ENCODE peak calls at places on chromosomes 7 and 10, in six cellular contexts. One of them, this sample, is unnamed.

GRCh38 chr7:91759205-91759863 is 121.2 kb downstream of the MTERF1 start:
- DNase-seq in HS-5: no peak
- DNase-seq in activated T-cell treated with anti-CD3 and anti-CD28 coated beads, Interleukin-2, amount 50 U/mL, for 72 hours: no peak
- DNase-seq in fibroblast of villous mesenchyme: peak
- DNase-seq in left ventricle myocardium superior: no peak
- DNase-seq in right cardiac atrium: peak
- DNase-seq in this sample: no peak

GRCh38 chr7:309586-310228 is 19.7 kb downstream of the FOXL3 start:
- DNase-seq in activated T-cell treated with anti-CD3 and anti-CD28 coated beads, Interleukin-2, amount 50 U/mL, for 72 hours: no peak
- DNase-seq in HS-5: no peak
- DNase-seq in right cardiac atrium: no peak
- DNase-seq in left ventricle myocardium superior: no peak
- DNase-seq in fibroblast of villous mesenchyme: no peak
- DNase-seq in this sample: no peak

GRCh38 chr10:110681023-110681681 is 37.0 kb downstream of the RBM20 start:
- DNase-seq in fibroblast of villous mesenchyme: peak
- DNase-seq in HS-5: no peak
- DNase-seq in activated T-cell treated with anti-CD3 and anti-CD28 coated beads, Interleukin-2, amount 50 U/mL, for 72 hours: peak
- DNase-seq in left ventricle myocardium superior: peak
- DNase-seq in right cardiac atrium: peak
- DNase-seq in this sample: peak

GRCh38 chr7:40015790-40016296 is 65.8 kb downstream of the CDK13 start:
- DNase-seq in right cardiac atrium: no peak
- DNase-seq in HS-5: no peak
- DNase-seq in left ventricle myocardium superior: no peak
- DNase-seq in activated T-cell treated with anti-CD3 and anti-CD28 coated beads, Interleukin-2, amount 50 U/mL, for 72 hours: peak
- DNase-seq in fibroblast of villous mesenchyme: peak
- DNase-seq in this sample: peak

GRCh38 chr7:90968871-90969270 is 295.4 kb upstream of the FZD1 start:
- DNase-seq in HS-5: no peak
- DNase-seq in activated T-cell treated with anti-CD3 and anti-CD28 coated beads, Interleukin-2, amount 50 U/mL, for 72 hours: no peak
- DNase-seq in left ventricle myocardium superior: no peak
- DNase-seq in right cardiac atrium: no peak
- DNase-seq in fibroblast of villous mesenchyme: no peak
- DNase-seq in this sample: no peak

GRCh38 chr10:132841254-132841975 is 55.5 kb upstream of the NKX6-2 start:
- DNase-seq in HS-5: no peak
- DNase-seq in right cardiac atrium: no peak
- DNase-seq in fibroblast of villous mesenchyme: no peak
- DNase-seq in left ventricle myocardium superior: no peak
- DNase-seq in activated T-cell treated with anti-CD3 and anti-CD28 coated beads, Interleukin-2, amount 50 U/mL, for 72 hours: no peak
- DNase-seq in this sample: no peak

GRCh38 chr10:79111846-79112614 is 43.3 kb downstream of the ZMIZ1 start:
- DNase-seq in fibroblast of villous mesenchyme: no peak
- DNase-seq in HS-5: no peak
- DNase-seq in activated T-cell treated with anti-CD3 and anti-CD28 coated beads, Interleukin-2, amount 50 U/mL, for 72 hours: no peak
- DNase-seq in left ventricle myocardium superior: peak
- DNase-seq in right cardiac atrium: peak
- DNase-seq in this sample: no peak

GRCh38 chr7:54260868-54261475 is 281.2 kb upstream of the VSTM2A start:
- DNase-seq in HS-5: peak
- DNase-seq in right cardiac atrium: no peak
- DNase-seq in activated T-cell treated with anti-CD3 and anti-CD28 coated beads, Interleukin-2, amount 50 U/mL, for 72 hours: no peak
- DNase-seq in fibroblast of villous mesenchyme: peak
- DNase-seq in left ventricle myocardium superior: no peak
- DNase-seq in this sample: no peak

GRCh38 chr10:132414402-132415016 is 17.5 kb downstream of the PWWP2B start:
- DNase-seq in fibroblast of villous mesenchyme: no peak
- DNase-seq in activated T-cell treated with anti-CD3 and anti-CD28 coated beads, Interleukin-2, amount 50 U/mL, for 72 hours: no peak
- DNase-seq in right cardiac atrium: peak
- DNase-seq in left ventricle myocardium superior: no peak
- DNase-seq in HS-5: no peak
- DNase-seq in this sample: no peak

GRCh38 chr7:120700806-120701205 is 157.1 kb downstream of the TSPAN12 start:
- DNase-seq in right cardiac atrium: no peak
- DNase-seq in fibroblast of villous mesenchyme: no peak
- DNase-seq in activated T-cell treated with anti-CD3 and anti-CD28 coated beads, Interleukin-2, amount 50 U/mL, for 72 hours: no peak
- DNase-seq in HS-5: no peak
- DNase-seq in left ventricle myocardium superior: no peak
- DNase-seq in this sample: no peak

GRCh38 chr10:132293416-132294195 is 14.1 kb downstream of the STK32C start:
- DNase-seq in HS-5: no peak
- DNase-seq in activated T-cell treated with anti-CD3 and anti-CD28 coated beads, Interleukin-2, amount 50 U/mL, for 72 hours: no peak
- DNase-seq in right cardiac atrium: peak
- DNase-seq in fibroblast of villous mesenchyme: no peak
- DNase-seq in left ventricle myocardium superior: no peak
- DNase-seq in this sample: no peak

GRCh38 chr10:86360657-86361056 is 5.9 kb downstream of the GRID1 start:
- DNase-seq in HS-5: no peak
- DNase-seq in left ventricle myocardium superior: no peak
- DNase-seq in right cardiac atrium: no peak
- DNase-seq in fibroblast of villous mesenchyme: no peak
- DNase-seq in activated T-cell treated with anti-CD3 and anti-CD28 coated beads, Interleukin-2, amount 50 U/mL, for 72 hours: no peak
- DNase-seq in this sample: no peak

GRCh38 chr7:156012412-156012811 is 200.1 kb upstream of the SHH start:
- DNase-seq in right cardiac atrium: no peak
- DNase-seq in left ventricle myocardium superior: no peak
- DNase-seq in HS-5: no peak
- DNase-seq in activated T-cell treated with anti-CD3 and anti-CD28 coated beads, Interleukin-2, amount 50 U/mL, for 72 hours: no peak
- DNase-seq in fibroblast of villous mesenchyme: no peak
- DNase-seq in this sample: no peak

GRCh38 chr10:6416892-6417512 is 163.1 kb downstream of the PRKCQ start:
- DNase-seq in left ventricle myocardium superior: no peak
- DNase-seq in fibroblast of villous mesenchyme: peak
- DNase-seq in activated T-cell treated with anti-CD3 and anti-CD28 coated beads, Interleukin-2, amount 50 U/mL, for 72 hours: no peak
- DNase-seq in right cardiac atrium: no peak
- DNase-seq in HS-5: no peak
- DNase-seq in this sample: peak

GRCh38 chr7:47405921-47406765 is 175.8 kb downstream of the TNS3 start:
- DNase-seq in fibroblast of villous mesenchyme: peak
- DNase-seq in left ventricle myocardium superior: peak
- DNase-seq in right cardiac atrium: peak
- DNase-seq in HS-5: no peak
- DNase-seq in activated T-cell treated with anti-CD3 and anti-CD28 coated beads, Interleukin-2, amount 50 U/mL, for 72 hours: no peak
- DNase-seq in this sample: peak

GRCh38 chr7:73703985-73704639 is 15.4 kb downstream of the STX1A start:
- DNase-seq in HS-5: no peak
- DNase-seq in right cardiac atrium: peak
- DNase-seq in left ventricle myocardium superior: peak
- DNase-seq in fibroblast of villous mesenchyme: peak
- DNase-seq in activated T-cell treated with anti-CD3 and anti-CD28 coated beads, Interleukin-2, amount 50 U/mL, for 72 hours: peak
- DNase-seq in this sample: no peak

GRCh38 chr10:91340613-91341362 is 69.4 kb upstream of the HECTD2 start:
- DNase-seq in HS-5: peak
- DNase-seq in right cardiac atrium: peak
- DNase-seq in activated T-cell treated with anti-CD3 and anti-CD28 coated beads, Interleukin-2, amount 50 U/mL, for 72 hours: no peak
- DNase-seq in fibroblast of villous mesenchyme: peak
- DNase-seq in left ventricle myocardium superior: no peak
- DNase-seq in this sample: peak

GRCh38 chr10:44801383-44802327 is 109.5 kb upstream of the TMEM72 start:
- DNase-seq in fibroblast of villous mesenchyme: peak
- DNase-seq in activated T-cell treated with anti-CD3 and anti-CD28 coated beads, Interleukin-2, amount 50 U/mL, for 72 hours: no peak
- DNase-seq in HS-5: peak
- DNase-seq in left ventricle myocardium superior: peak
- DNase-seq in right cardiac atrium: peak
- DNase-seq in this sample: peak

GRCh38 chr10:82245906-82246305 is 370.9 kb downstream of the NRG3 start:
- DNase-seq in HS-5: no peak
- DNase-seq in right cardiac atrium: no peak
- DNase-seq in fibroblast of villous mesenchyme: peak
- DNase-seq in left ventricle myocardium superior: no peak
- DNase-seq in activated T-cell treated with anti-CD3 and anti-CD28 coated beads, Interleukin-2, amount 50 U/mL, for 72 hours: no peak
- DNase-seq in this sample: no peak

GRCh38 chr10:34392641-34393170 is 422.4 kb downstream of the PARD3 start:
- DNase-seq in HS-5: no peak
- DNase-seq in right cardiac atrium: no peak
- DNase-seq in left ventricle myocardium superior: no peak
- DNase-seq in fibroblast of villous mesenchyme: no peak
- DNase-seq in activated T-cell treated with anti-CD3 and anti-CD28 coated beads, Interleukin-2, amount 50 U/mL, for 72 hours: no peak
- DNase-seq in this sample: no peak

GRCh38 chr10:108375691-108376090 is 1211.2 kb upstream of the SORCS1 start:
- DNase-seq in fibroblast of villous mesenchyme: no peak
- DNase-seq in left ventricle myocardium superior: no peak
- DNase-seq in right cardiac atrium: no peak
- DNase-seq in activated T-cell treated with anti-CD3 and anti-CD28 coated beads, Interleukin-2, amount 50 U/mL, for 72 hours: no peak
- DNase-seq in HS-5: no peak
- DNase-seq in this sample: no peak

GRCh38 chr7:134085315-134085714 is 41.8 kb upstream of the LRGUK start:
- DNase-seq in fibroblast of villous mesenchyme: no peak
- DNase-seq in HS-5: no peak
- DNase-seq in activated T-cell treated with anti-CD3 and anti-CD28 coated beads, Interleukin-2, amount 50 U/mL, for 72 hours: no peak
- DNase-seq in left ventricle myocardium superior: no peak
- DNase-seq in right cardiac atrium: no peak
- DNase-seq in this sample: no peak

GRCh38 chr10:88042162-88043100 is 179.0 kb downstream of the PTEN start:
- DNase-seq in left ventricle myocardium superior: no peak
- DNase-seq in fibroblast of villous mesenchyme: peak
- DNase-seq in activated T-cell treated with anti-CD3 and anti-CD28 coated beads, Interleukin-2, amount 50 U/mL, for 72 hours: no peak
- DNase-seq in HS-5: no peak
- DNase-seq in right cardiac atrium: no peak
- DNase-seq in this sample: no peak

GRCh38 chr10:22219308-22219707 is 1.5 kb upstream of the EBLN1 start:
- DNase-seq in activated T-cell treated with anti-CD3 and anti-CD28 coated beads, Interleukin-2, amount 50 U/mL, for 72 hours: no peak
- DNase-seq in right cardiac atrium: no peak
- DNase-seq in fibroblast of villous mesenchyme: no peak
- DNase-seq in left ventricle myocardium superior: no peak
- DNase-seq in HS-5: no peak
- DNase-seq in this sample: no peak

GRCh38 chr10:1180836-1181235 is 124.7 kb downstream of the WDR37 start:
- DNase-seq in left ventricle myocardium superior: no peak
- DNase-seq in HS-5: no peak
- DNase-seq in right cardiac atrium: peak
- DNase-seq in fibroblast of villous mesenchyme: no peak
- DNase-seq in activated T-cell treated with anti-CD3 and anti-CD28 coated beads, Interleukin-2, amount 50 U/mL, for 72 hours: no peak
- DNase-seq in this sample: no peak

GRCh38 chr10:4545077-4545476 is 280.9 kb upstream of the AKR1E2 start:
- DNase-seq in HS-5: no peak
- DNase-seq in fibroblast of villous mesenchyme: peak
- DNase-seq in left ventricle myocardium superior: no peak
- DNase-seq in right cardiac atrium: no peak
- DNase-seq in activated T-cell treated with anti-CD3 and anti-CD28 coated beads, Interleukin-2, amount 50 U/mL, for 72 hours: no peak
- DNase-seq in this sample: no peak

GRCh38 chr10:34010891-34011290 is 676.4 kb upstream of the NRP1 start:
- DNase-seq in activated T-cell treated with anti-CD3 and anti-CD28 coated beads, Interleukin-2, amount 50 U/mL, for 72 hours: no peak
- DNase-seq in fibroblast of villous mesenchyme: no peak
- DNase-seq in HS-5: no peak
- DNase-seq in right cardiac atrium: no peak
- DNase-seq in left ventricle myocardium superior: no peak
- DNase-seq in this sample: no peak

GRCh38 chr10:24341897-24342296 is 133.0 kb downstream of the KIAA1217 start:
- DNase-seq in fibroblast of villous mesenchyme: no peak
- DNase-seq in activated T-cell treated with anti-CD3 and anti-CD28 coated beads, Interleukin-2, amount 50 U/mL, for 72 hours: no peak
- DNase-seq in HS-5: no peak
- DNase-seq in left ventricle myocardium superior: no peak
- DNase-seq in right cardiac atrium: no peak
- DNase-seq in this sample: no peak

GRCh38 chr7:3533040-3533439 is 232.0 kb downstream of the SDK1 start:
- DNase-seq in left ventricle myocardium superior: no peak
- DNase-seq in activated T-cell treated with anti-CD3 and anti-CD28 coated beads, Interleukin-2, amount 50 U/mL, for 72 hours: no peak
- DNase-seq in fibroblast of villous mesenchyme: no peak
- DNase-seq in HS-5: no peak
- DNase-seq in right cardiac atrium: no peak
- DNase-seq in this sample: no peak

GRCh38 chr7:28298870-28299484 is 113.3 kb upstream of the CREB5 start:
- DNase-seq in right cardiac atrium: no peak
- DNase-seq in activated T-cell treated with anti-CD3 and anti-CD28 coated beads, Interleukin-2, amount 50 U/mL, for 72 hours: no peak
- DNase-seq in left ventricle myocardium superior: no peak
- DNase-seq in fibroblast of villous mesenchyme: peak
- DNase-seq in HS-5: peak
- DNase-seq in this sample: peak

GRCh38 chr10:91955114-91955513 is 31.5 kb downstream of the BTAF1 start:
- DNase-seq in right cardiac atrium: no peak
- DNase-seq in left ventricle myocardium superior: no peak
- DNase-seq in HS-5: no peak
- DNase-seq in fibroblast of villous mesenchyme: no peak
- DNase-seq in activated T-cell treated with anti-CD3 and anti-CD28 coated beads, Interleukin-2, amount 50 U/mL, for 72 hours: no peak
- DNase-seq in this sample: no peak

GRCh38 chr7:56092789-56093531 is at the start of gene PHKG1:
- DNase-seq in right cardiac atrium: peak
- DNase-seq in activated T-cell treated with anti-CD3 and anti-CD28 coated beads, Interleukin-2, amount 50 U/mL, for 72 hours: no peak
- DNase-seq in left ventricle myocardium superior: peak
- DNase-seq in fibroblast of villous mesenchyme: peak
- DNase-seq in HS-5: no peak
- DNase-seq in this sample: peak

GRCh38 chr10:47261121-47261520 is 38.9 kb upstream of the GDF10 start:
- DNase-seq in fibroblast of villous mesenchyme: no peak
- DNase-seq in left ventricle myocardium superior: no peak
- DNase-seq in HS-5: no peak
- DNase-seq in right cardiac atrium: no peak
- DNase-seq in activated T-cell treated with anti-CD3 and anti-CD28 coated beads, Interleukin-2, amount 50 U/mL, for 72 hours: peak
- DNase-seq in this sample: no peak

GRCh38 chr10:48192916-48193450 is 81.5 kb downstream of the FRMPD2 start:
- DNase-seq in right cardiac atrium: no peak
- DNase-seq in HS-5: no peak
- DNase-seq in fibroblast of villous mesenchyme: no peak
- DNase-seq in left ventricle myocardium superior: no peak
- DNase-seq in activated T-cell treated with anti-CD3 and anti-CD28 coated beads, Interleukin-2, amount 50 U/mL, for 72 hours: no peak
- DNase-seq in this sample: no peak

GRCh38 chr10:16392661-16393060 is 44.1 kb upstream of the PTER start:
- DNase-seq in right cardiac atrium: no peak
- DNase-seq in activated T-cell treated with anti-CD3 and anti-CD28 coated beads, Interleukin-2, amount 50 U/mL, for 72 hours: no peak
- DNase-seq in left ventricle myocardium superior: no peak
- DNase-seq in HS-5: no peak
- DNase-seq in fibroblast of villous mesenchyme: no peak
- DNase-seq in this sample: no peak

GRCh38 chr10:111990734-111991133 is 192.8 kb downstream of the GPAM start:
- DNase-seq in activated T-cell treated with anti-CD3 and anti-CD28 coated beads, Interleukin-2, amount 50 U/mL, for 72 hours: no peak
- DNase-seq in HS-5: no peak
- DNase-seq in left ventricle myocardium superior: no peak
- DNase-seq in fibroblast of villous mesenchyme: no peak
- DNase-seq in right cardiac atrium: no peak
- DNase-seq in this sample: no peak

GRCh38 chr10:16519908-16520861 is 1.5 kb downstream of the C1QL3 start:
- DNase-seq in activated T-cell treated with anti-CD3 and anti-CD28 coated beads, Interleukin-2, amount 50 U/mL, for 72 hours: peak
- DNase-seq in right cardiac atrium: no peak
- DNase-seq in left ventricle myocardium superior: peak
- DNase-seq in HS-5: no peak
- DNase-seq in fibroblast of villous mesenchyme: no peak
- DNase-seq in this sample: no peak